ENCODE peak calls at places on chromosomes 3 and 15, in five cellular contexts. One of them, this sample, is unnamed. For H3K36me3 and H3K4me1, the result is how much of the 10 kb centered on the place peaks cover.

GRCh38 chr3:109336272-109336957 is 931 bp downstream of the DPPA4 start:
- DNase-seq in body of pancreas: peak
- DNase-seq in endothelial cell of umbilical vein: no peak
- DNase-seq in transverse colon: no peak
- DNase-seq in uterus: no peak
- DNase-seq in this sample: no peak

GRCh38 chr3:72549819-72550581 is 298.2 kb downstream of the SHQ1 start:
- DNase-seq in uterus: no peak
- DNase-seq in body of pancreas: no peak
- DNase-seq in endothelial cell of umbilical vein: no peak
- DNase-seq in transverse colon: no peak
- DNase-seq in this sample: no peak

GRCh38 chr3:8450618-8451017 is 51.0 kb upstream of the LMCD1 start:
- DNase-seq in uterus: no peak
- DNase-seq in body of pancreas: no peak
- DNase-seq in transverse colon: no peak
- DNase-seq in endothelial cell of umbilical vein: no peak
- DNase-seq in this sample: no peak

GRCh38 chr3:73437828-73438227 is 186.9 kb downstream of the PDZRN3 start:
- DNase-seq in uterus: no peak
- DNase-seq in transverse colon: no peak
- DNase-seq in body of pancreas: no peak
- DNase-seq in endothelial cell of umbilical vein: no peak
- DNase-seq in this sample: no peak

GRCh38 chr3:27533718-27534578 is 49.8 kb upstream of the SLC4A7 start:
- DNase-seq in uterus: peak
- DNase-seq in transverse colon: peak
- DNase-seq in endothelial cell of umbilical vein: peak
- DNase-seq in body of pancreas: peak
- DNase-seq in this sample: no peak

GRCh38 chr15:69026355-69026754 is 11.9 kb downstream of the NOX5 start:
- DNase-seq in endothelial cell of umbilical vein: no peak
- DNase-seq in uterus: no peak
- DNase-seq in body of pancreas: no peak
- DNase-seq in transverse colon: no peak
- DNase-seq in this sample: no peak

GRCh38 chr3:126618021-126618420 is 36.9 kb downstream of the TXNRD3 start:
- DNase-seq in body of pancreas: no peak
- DNase-seq in transverse colon: no peak
- DNase-seq in uterus: no peak
- DNase-seq in endothelial cell of umbilical vein: no peak
- DNase-seq in this sample: no peak

GRCh38 chr3:9916734-9917680 is at the start of gene IL17RC:
- DNase-seq in uterus: peak
- DNase-seq in body of pancreas: peak
- DNase-seq in transverse colon: peak
- DNase-seq in endothelial cell of umbilical vein: peak
- DNase-seq in this sample: peak

GRCh38 chr3:11832964-11833621 is 13.6 kb downstream of the TAMM41 start:
- DNase-seq in uterus: no peak
- DNase-seq in endothelial cell of umbilical vein: peak
- DNase-seq in transverse colon: no peak
- DNase-seq in body of pancreas: peak
- DNase-seq in this sample: peak

GRCh38 chr15:83747050-83747717 is 93.3 kb downstream of the ADAMTSL3 start:
- DNase-seq in endothelial cell of umbilical vein: no peak
- DNase-seq in transverse colon: no peak
- DNase-seq in uterus: peak
- DNase-seq in body of pancreas: no peak
- DNase-seq in this sample: no peak

GRCh38 chr15:47813985-47814384 is 96.7 kb downstream of the SEMA6D start:
- DNase-seq in body of pancreas: no peak
- DNase-seq in endothelial cell of umbilical vein: no peak
- DNase-seq in uterus: no peak
- DNase-seq in transverse colon: no peak
- DNase-seq in this sample: no peak

GRCh38 chr3:129228891-129229585 is 20.4 kb upstream of the COPG1 start:
- DNase-seq in transverse colon: no peak
- DNase-seq in body of pancreas: no peak
- DNase-seq in uterus: no peak
- DNase-seq in endothelial cell of umbilical vein: peak
- DNase-seq in this sample: peak

GRCh38 chr3:1191061-1191460 is 98.2 kb downstream of the CNTN6 start:
- DNase-seq in uterus: no peak
- DNase-seq in body of pancreas: no peak
- DNase-seq in endothelial cell of umbilical vein: no peak
- DNase-seq in transverse colon: no peak
- DNase-seq in this sample: no peak

GRCh38 chr15:71335591-71335990 is 220.3 kb downstream of the THSD4 start:
- DNase-seq in uterus: no peak
- DNase-seq in transverse colon: no peak
- DNase-seq in body of pancreas: no peak
- DNase-seq in endothelial cell of umbilical vein: no peak
- DNase-seq in this sample: no peak

GRCh38 chr3:9976736-9977709 is 9.6 kb downstream of the EMC3 start:
- DNase-seq in uterus: peak
- DNase-seq in transverse colon: peak
- DNase-seq in endothelial cell of umbilical vein: peak
- DNase-seq in body of pancreas: peak
- DNase-seq in this sample: peak

GRCh38 chr3:129522953-129523352 is 5.5 kb upstream of the RHO start:
- DNase-seq in uterus: no peak
- DNase-seq in body of pancreas: no peak
- DNase-seq in endothelial cell of umbilical vein: no peak
- DNase-seq in transverse colon: no peak
- DNase-seq in this sample: no peak

GRCh38 chr15:58249646-58250312 is 111.6 kb downstream of the AQP9 start:
- DNase-seq in uterus: no peak
- DNase-seq in endothelial cell of umbilical vein: no peak
- DNase-seq in transverse colon: no peak
- DNase-seq in body of pancreas: no peak
- DNase-seq in this sample: no peak

GRCh38 chr3:5188419-5189405 is 1.2 kb downstream of the EDEM1 start:
- DNase-seq in transverse colon: peak
- DNase-seq in uterus: no peak
- DNase-seq in body of pancreas: peak
- DNase-seq in endothelial cell of umbilical vein: peak
- DNase-seq in this sample: peak

GRCh38 chr15:43880406-43881184 is 53.8 kb downstream of the WDR76 start:
- DNase-seq in endothelial cell of umbilical vein: no peak
- DNase-seq in body of pancreas: no peak
- DNase-seq in transverse colon: no peak
- DNase-seq in uterus: no peak
- DNase-seq in this sample: no peak

GRCh38 chr3:57046120-57046519 is 14.3 kb upstream of the SPATA12 start:
- DNase-seq in transverse colon: no peak
- DNase-seq in uterus: no peak
- DNase-seq in body of pancreas: no peak
- DNase-seq in endothelial cell of umbilical vein: no peak
- DNase-seq in this sample: no peak

GRCh38 chr3:172803489-172803888 is 53.0 kb downstream of the ECT2 start:
- DNase-seq in transverse colon: no peak
- DNase-seq in endothelial cell of umbilical vein: no peak
- DNase-seq in uterus: no peak
- DNase-seq in body of pancreas: no peak
- DNase-seq in this sample: no peak

DNA sequence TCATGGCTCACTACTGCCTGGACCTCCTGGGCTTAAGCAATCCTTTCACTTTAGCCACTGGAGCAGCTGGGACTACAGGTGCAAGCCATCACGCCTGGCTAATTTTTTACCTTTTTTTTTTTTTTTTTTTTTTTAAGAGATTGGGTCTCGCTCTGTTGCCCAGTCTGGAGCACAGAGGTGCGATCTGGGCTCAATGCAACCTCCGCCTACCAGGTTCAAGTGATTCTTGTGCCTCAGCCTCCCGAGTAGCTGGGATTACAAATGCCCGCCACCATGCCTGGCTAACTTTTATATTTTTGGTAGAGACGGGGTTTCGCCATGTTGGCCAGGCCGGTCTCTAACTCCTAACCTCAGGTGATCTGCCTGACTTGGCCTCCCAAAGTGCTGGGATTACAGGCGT is 50.7 kb upstream of the MELTF start:
- DNase-seq in uterus: no peak
- DNase-seq in endothelial cell of umbilical vein: no peak
- DNase-seq in transverse colon: no peak
- DNase-seq in body of pancreas: no peak
- DNase-seq in this sample: no peak
- H3K36me3 ChIP-seq in uterus: under half
- H3K36me3 ChIP-seq in endothelial cell of umbilical vein: under half
- H3K36me3 ChIP-seq in transverse colon: under half
- H3K36me3 ChIP-seq in body of pancreas: under half
- H3K36me3 ChIP-seq in this sample: under half

DNA sequence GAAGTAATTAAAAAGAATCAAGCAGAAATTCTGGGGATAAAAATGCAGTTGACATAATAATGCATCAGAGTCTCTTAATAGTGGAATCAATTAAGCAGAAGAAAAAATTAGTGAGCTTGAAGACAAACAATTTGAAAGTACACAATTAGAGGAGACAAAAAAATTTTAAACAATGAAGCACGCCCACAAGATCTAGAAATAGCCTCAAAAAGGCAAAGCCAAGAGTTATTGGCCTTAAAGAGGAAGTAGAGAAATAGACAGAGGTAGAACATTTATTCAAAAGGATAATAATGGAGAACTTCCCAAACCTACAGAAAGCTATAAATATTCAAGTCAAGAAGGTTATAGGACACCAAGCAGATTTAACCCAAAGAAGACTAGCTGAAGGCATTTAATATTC is 113.3 kb downstream of the TBC1D2B start:
- DNase-seq in uterus: no peak
- DNase-seq in transverse colon: no peak
- DNase-seq in body of pancreas: no peak
- DNase-seq in endothelial cell of umbilical vein: no peak
- DNase-seq in this sample: no peak
- TF ChIP-seq POLR2A in uterus: no peak
- TF ChIP-seq POLR2A in transverse colon: no peak
- TF ChIP-seq POLR2A in body of pancreas: no peak
- TF ChIP-seq POLR2A in endothelial cell of umbilical vein: no peak
- TF ChIP-seq POLR2A in this sample: no peak

DNA sequence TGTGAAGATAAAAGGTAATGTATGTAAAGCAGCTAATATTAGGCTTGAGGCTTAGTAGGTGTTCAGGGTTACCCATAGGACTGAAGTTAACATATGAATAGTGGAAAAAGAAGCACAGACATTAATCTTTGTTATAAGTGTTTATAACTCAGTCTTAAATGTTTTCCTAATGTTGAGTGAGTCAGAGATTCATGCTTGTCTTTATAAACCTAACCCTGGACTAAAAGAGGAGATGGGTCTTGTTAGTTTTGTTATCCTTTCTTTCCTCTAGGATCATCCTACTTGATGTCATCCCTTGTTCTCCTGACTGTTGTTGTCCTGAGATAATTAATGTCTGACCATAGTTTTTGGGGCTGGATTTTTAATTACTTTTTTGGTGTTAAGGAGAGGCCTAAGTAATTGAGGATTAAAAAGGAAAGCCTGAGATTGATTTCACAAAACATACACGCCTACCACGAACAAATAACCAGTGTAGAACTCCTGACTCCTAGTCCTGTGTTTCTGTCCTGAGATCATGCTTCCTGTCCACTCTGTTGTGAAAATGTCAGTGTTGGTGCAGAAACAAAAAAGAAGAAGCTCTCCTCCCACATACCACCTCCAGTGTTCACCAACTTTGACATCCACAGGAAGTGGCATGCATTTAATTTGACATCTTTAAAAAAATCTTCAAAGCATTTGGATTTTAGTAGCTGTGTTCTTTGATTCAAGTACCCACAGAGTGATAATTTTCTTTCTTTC is 8.4 kb downstream of the MITF start:
- DNase-seq in body of pancreas: no peak
- DNase-seq in transverse colon: no peak
- DNase-seq in endothelial cell of umbilical vein: no peak
- DNase-seq in uterus: no peak
- DNase-seq in this sample: no peak
- H3K4me1 ChIP-seq in body of pancreas: under half
- H3K4me1 ChIP-seq in transverse colon: under half
- H3K4me1 ChIP-seq in endothelial cell of umbilical vein: under half
- H3K4me1 ChIP-seq in uterus: under half
- H3K4me1 ChIP-seq in this sample: under half

DNA sequence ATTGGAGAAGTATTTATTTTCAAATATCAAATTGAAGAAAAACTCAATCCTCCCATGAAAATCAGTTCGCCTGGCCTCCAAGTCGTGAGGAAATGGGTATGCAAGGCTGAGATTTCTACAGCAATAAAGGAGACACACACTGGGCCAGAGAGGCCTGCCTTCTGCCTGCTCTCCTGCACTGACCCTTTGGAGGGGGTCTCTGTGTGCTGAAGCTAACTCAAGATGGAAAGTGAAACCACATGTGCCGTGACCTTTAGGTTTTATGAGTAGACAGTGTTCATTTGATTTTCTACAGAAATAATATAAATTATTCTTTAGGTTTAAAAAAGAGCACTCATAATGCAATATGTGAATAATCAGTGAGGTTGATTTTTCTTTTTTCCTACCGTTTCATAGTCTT is 11.9 kb upstream of the SLC22A13 start:
- DNase-seq in endothelial cell of umbilical vein: no peak
- DNase-seq in body of pancreas: no peak
- DNase-seq in uterus: no peak
- DNase-seq in transverse colon: no peak
- DNase-seq in this sample: no peak
- H3K36me3 ChIP-seq in endothelial cell of umbilical vein: under half
- H3K36me3 ChIP-seq in body of pancreas: under half
- H3K36me3 ChIP-seq in uterus: under half
- H3K36me3 ChIP-seq in transverse colon: under half
- H3K36me3 ChIP-seq in this sample: under half

DNA sequence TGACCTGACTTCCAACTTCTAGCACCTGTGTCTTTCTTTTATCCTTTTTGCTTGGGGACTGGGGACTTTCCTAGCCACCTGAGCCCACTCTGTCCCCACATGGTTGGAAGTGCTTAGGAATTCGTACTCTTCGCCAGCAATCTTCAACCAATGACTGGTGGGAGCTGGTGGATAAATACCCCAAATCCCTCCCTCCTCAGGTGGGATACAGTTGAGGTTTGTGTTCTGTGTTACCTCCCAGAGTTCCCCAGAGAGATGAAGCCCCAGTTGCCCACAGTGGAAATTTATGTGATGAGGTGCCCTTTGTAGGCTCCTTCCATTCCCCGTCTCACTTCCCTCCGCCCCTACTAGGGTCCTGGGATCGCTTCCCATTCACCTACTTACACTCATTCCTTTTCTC is 40.1 kb upstream of the CFAP161 start:
- DNase-seq in uterus: no peak
- DNase-seq in endothelial cell of umbilical vein: no peak
- DNase-seq in transverse colon: no peak
- DNase-seq in body of pancreas: no peak
- DNase-seq in this sample: no peak
- TF ChIP-seq POLR2A in uterus: no peak
- TF ChIP-seq POLR2A in endothelial cell of umbilical vein: no peak
- TF ChIP-seq POLR2A in transverse colon: no peak
- TF ChIP-seq POLR2A in body of pancreas: no peak
- TF ChIP-seq POLR2A in this sample: no peak

DNA sequence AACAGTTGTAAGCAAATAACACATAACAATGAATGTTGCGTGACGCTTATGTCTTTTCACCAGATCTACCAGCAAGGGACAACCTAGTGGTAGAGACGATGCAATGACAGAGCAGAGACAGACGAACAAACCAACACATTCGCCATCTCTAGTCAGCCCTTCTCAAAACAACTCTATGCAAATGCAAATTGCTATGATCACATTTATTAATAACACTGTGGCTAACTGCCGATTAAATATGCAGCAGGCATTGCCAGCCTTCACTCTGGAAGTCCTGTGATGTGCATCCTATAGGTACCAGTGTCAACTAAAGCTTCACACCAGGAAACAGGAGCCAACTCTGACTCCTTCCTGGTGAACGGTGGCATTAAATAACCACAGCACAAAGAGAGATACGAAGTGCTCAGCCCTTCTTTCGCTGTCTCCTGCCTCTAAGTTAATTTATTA is 94.2 kb downstream of the FOXP1 start:
- DNase-seq in transverse colon: no peak
- DNase-seq in endothelial cell of umbilical vein: no peak
- DNase-seq in uterus: no peak
- DNase-seq in body of pancreas: no peak
- DNase-seq in this sample: no peak
- H3K4me1 ChIP-seq in transverse colon: under half
- H3K4me1 ChIP-seq in endothelial cell of umbilical vein: under half
- H3K4me1 ChIP-seq in uterus: under half
- H3K4me1 ChIP-seq in body of pancreas: under half
- H3K4me1 ChIP-seq in this sample: under half